ENCODE peak calls at places on chromosomes 11 and 22, in five cellular contexts. One of them, this sample, is unnamed.
A peak's percentile ranks its signal among the peaks of the same experiment; 100 is the strongest.

GRCh38 chr11:48024635-48025071 is 44.3 kb downstream of the PTPRJ start:
- DNase-seq in GM23338: no peak
- DNase-seq in NB4: no peak
- DNase-seq in choroid plexus epithelial cell: no peak
- DNase-seq in lung: no peak
- DNase-seq in this sample: no peak

GRCh38 chr11:34603129-34604001 is 17.5 kb upstream of the EHF start:
- DNase-seq in GM23338: no peak
- DNase-seq in NB4: no peak
- DNase-seq in choroid plexus epithelial cell: no peak
- DNase-seq in lung: no peak
- DNase-seq in this sample: no peak

GRCh38 chr11:43327987-43328386 is 16.2 kb downstream of the API5 start:
- DNase-seq in GM23338: no peak
- DNase-seq in NB4: no peak
- DNase-seq in choroid plexus epithelial cell: peak; percentile 96
- DNase-seq in lung: no peak
- DNase-seq in this sample: peak; percentile 96

GRCh38 chr11:18669629-18670162 is 28.9 kb upstream of the TMEM86A start:
- DNase-seq in GM23338: peak; percentile 17
- DNase-seq in NB4: no peak
- DNase-seq in choroid plexus epithelial cell: no peak
- DNase-seq in lung: no peak
- DNase-seq in this sample: no peak

GRCh38 chr22:47221840-47222615 is 459.6 kb downstream of the TBC1D22A start:
- DNase-seq in GM23338: no peak
- DNase-seq in NB4: no peak
- DNase-seq in choroid plexus epithelial cell: no peak
- DNase-seq in lung: peak; percentile 19
- DNase-seq in this sample: no peak

GRCh38 chr22:30344447-30345200 is 12.1 kb downstream of the SF3A1 start:
- DNase-seq in GM23338: no peak
- DNase-seq in NB4: no peak
- DNase-seq in choroid plexus epithelial cell: no peak
- DNase-seq in lung: no peak
- DNase-seq in this sample: no peak

GRCh38 chr11:11262171-11262920 is 90.7 kb downstream of the CSNK2A3 start:
- DNase-seq in GM23338: no peak
- DNase-seq in NB4: no peak
- DNase-seq in choroid plexus epithelial cell: no peak
- DNase-seq in lung: no peak
- DNase-seq in this sample: no peak

GRCh38 chr22:39139933-39140332 is 12.5 kb downstream of the CBX7 start:
- DNase-seq in GM23338: no peak
- DNase-seq in NB4: no peak
- DNase-seq in choroid plexus epithelial cell: no peak
- DNase-seq in lung: no peak
- DNase-seq in this sample: no peak

GRCh38 chr11:28542556-28542955 is 434.4 kb downstream of the METTL15 start:
- DNase-seq in GM23338: no peak
- DNase-seq in NB4: no peak
- DNase-seq in choroid plexus epithelial cell: no peak
- DNase-seq in lung: no peak
- DNase-seq in this sample: peak; percentile 25

GRCh38 chr11:43868852-43869567 is 11.6 kb upstream of the ALKBH3 start:
- DNase-seq in GM23338: no peak
- DNase-seq in NB4: peak; percentile 95
- DNase-seq in choroid plexus epithelial cell: peak; percentile 91
- DNase-seq in lung: no peak
- DNase-seq in this sample: peak; percentile 85

GRCh38 chr11:118061401-118062125 is 15.3 kb upstream of the TMPRSS4 start:
- DNase-seq in GM23338: no peak
- DNase-seq in NB4: no peak
- DNase-seq in choroid plexus epithelial cell: no peak
- DNase-seq in lung: no peak
- DNase-seq in this sample: no peak

GRCh38 chr11:47352556-47352955 is at the start of gene MYBPC3:
- DNase-seq in GM23338: no peak
- DNase-seq in NB4: no peak
- DNase-seq in choroid plexus epithelial cell: no peak
- DNase-seq in lung: no peak
- DNase-seq in this sample: no peak

GRCh38 chr11:67697846-67698245 is 23.4 kb upstream of the ALDH3B2 start:
- DNase-seq in GM23338: no peak
- DNase-seq in NB4: no peak
- DNase-seq in choroid plexus epithelial cell: no peak
- DNase-seq in lung: no peak
- DNase-seq in this sample: no peak

GRCh38 chr11:65791719-65792213 is 4.9 kb downstream of the OVOL1 start:
- DNase-seq in GM23338: no peak
- DNase-seq in NB4: no peak
- DNase-seq in choroid plexus epithelial cell: no peak
- DNase-seq in lung: no peak
- DNase-seq in this sample: peak; percentile 57

GRCh38 chr11:69335461-69336386 is 41.8 kb downstream of the MYEOV start:
- DNase-seq in GM23338: no peak
- DNase-seq in NB4: no peak
- DNase-seq in choroid plexus epithelial cell: no peak
- DNase-seq in lung: no peak
- DNase-seq in this sample: no peak

GRCh38 chr11:465896-466538 is 15.9 kb downstream of the PTDSS2 start:
- DNase-seq in GM23338: peak; percentile 37
- DNase-seq in NB4: no peak
- DNase-seq in choroid plexus epithelial cell: no peak
- DNase-seq in lung: no peak
- DNase-seq in this sample: peak; percentile 76

GRCh38 chr11:66550887-66551286 is 4.2 kb downstream of the ACTN3 start:
- DNase-seq in GM23338: no peak
- DNase-seq in NB4: no peak
- DNase-seq in choroid plexus epithelial cell: no peak
- DNase-seq in lung: no peak
- DNase-seq in this sample: no peak

GRCh38 chr11:123357353-123357989 is 72.6 kb upstream of the GRAMD1B start:
- DNase-seq in GM23338: peak; percentile 11
- DNase-seq in NB4: no peak
- DNase-seq in choroid plexus epithelial cell: no peak
- DNase-seq in lung: no peak
- DNase-seq in this sample: no peak

GRCh38 chr22:24559471-24559870 is 3.7 kb downstream of the SNRPD3 start:
- DNase-seq in GM23338: no peak
- DNase-seq in NB4: no peak
- DNase-seq in choroid plexus epithelial cell: no peak
- DNase-seq in lung: no peak
- DNase-seq in this sample: no peak

GRCh38 chr11:44542372-44542771 is 23.1 kb upstream of the CD82 start:
- DNase-seq in GM23338: no peak
- DNase-seq in NB4: no peak
- DNase-seq in choroid plexus epithelial cell: no peak
- DNase-seq in lung: no peak
- DNase-seq in this sample: no peak

GRCh38 chr11:72328366-72329224 is 84.6 kb upstream of the PHOX2A start:
- DNase-seq in GM23338: peak; percentile 15
- DNase-seq in NB4: no peak
- DNase-seq in choroid plexus epithelial cell: peak; percentile 57
- DNase-seq in lung: no peak
- DNase-seq in this sample: peak; percentile 5

GRCh38 chr11:35340715-35341114 is 78.6 kb downstream of the SLC1A2 start:
- DNase-seq in GM23338: no peak
- DNase-seq in NB4: no peak
- DNase-seq in choroid plexus epithelial cell: no peak
- DNase-seq in lung: no peak
- DNase-seq in this sample: no peak

GRCh38 chr22:39363751-39364484 is 14.1 kb downstream of the SYNGR1 start:
- DNase-seq in GM23338: no peak
- DNase-seq in NB4: no peak
- DNase-seq in choroid plexus epithelial cell: no peak
- DNase-seq in lung: no peak
- DNase-seq in this sample: no peak

GRCh38 chr11:1644601-1645356 is 15.2 kb downstream of the KRTAP5-5 start:
- DNase-seq in GM23338: no peak
- DNase-seq in NB4: no peak
- DNase-seq in choroid plexus epithelial cell: no peak
- DNase-seq in lung: no peak
- DNase-seq in this sample: no peak

GRCh38 chr11:67379061-67380058 is 6.0 kb upstream of the CLCF1 start:
- DNase-seq in GM23338: no peak
- DNase-seq in NB4: no peak
- DNase-seq in choroid plexus epithelial cell: peak; percentile 47
- DNase-seq in lung: no peak
- DNase-seq in this sample: peak; percentile 74

GRCh38 chr11:17077240-17077519 is 287 bp downstream of the RPS13 start:
- DNase-seq in GM23338: no peak
- DNase-seq in NB4: no peak
- DNase-seq in choroid plexus epithelial cell: peak; percentile 29
- DNase-seq in lung: no peak
- DNase-seq in this sample: no peak

GRCh38 chr11:3626250-3626960 is 15.4 kb downstream of the ART5 start:
- DNase-seq in GM23338: peak; percentile 41
- DNase-seq in NB4: no peak
- DNase-seq in choroid plexus epithelial cell: no peak
- DNase-seq in lung: peak; percentile 42
- DNase-seq in this sample: no peak

GRCh38 chr11:101129203-101129943 is at the start of gene PGR:
- DNase-seq in GM23338: peak; percentile 55
- DNase-seq in NB4: no peak
- DNase-seq in choroid plexus epithelial cell: no peak
- DNase-seq in lung: peak; percentile 49
- DNase-seq in this sample: no peak

DNA sequence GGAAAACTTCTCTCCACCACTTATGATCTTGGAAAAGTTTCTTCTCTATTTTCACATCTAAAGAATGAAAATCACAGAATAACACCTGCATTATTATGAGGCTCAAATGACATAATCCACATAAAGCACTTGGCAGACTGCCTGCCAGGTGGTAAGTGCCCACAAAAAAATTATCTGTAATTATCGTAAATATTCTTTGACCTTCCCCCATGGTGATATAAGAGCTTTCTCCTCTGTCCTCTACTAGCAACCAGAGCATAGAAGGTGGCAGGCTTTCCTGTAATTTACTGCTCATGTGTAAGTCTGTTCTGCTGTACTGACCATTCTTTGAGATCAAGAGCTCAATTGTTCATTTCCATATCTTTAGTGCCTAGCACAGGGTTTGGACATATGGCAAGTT is 51.7 kb upstream of the EED start:
- DNase-seq in GM23338: no peak
- DNase-seq in NB4: no peak
- DNase-seq in choroid plexus epithelial cell: no peak
- DNase-seq in lung: no peak
- DNase-seq in this sample: no peak
- H3K4me3 ChIP-seq in GM23338: peak overlapping the region; percentile 14
- H3K4me3 ChIP-seq in NB4: peak overlapping the region; percentile 54
- H3K4me3 ChIP-seq in choroid plexus epithelial cell: no peak overlapping the region
- H3K4me3 ChIP-seq in lung: no peak overlapping the region
- H3K4me3 ChIP-seq in this sample: no peak overlapping the region

GRCh38 chr22:40511604-40512003 is 124.9 kb downstream of the MRTFA start:
- DNase-seq in GM23338: no peak
- DNase-seq in NB4: no peak
- DNase-seq in choroid plexus epithelial cell: no peak
- DNase-seq in lung: no peak
- DNase-seq in this sample: no peak
- TF ChIP-seq CTCF in GM23338: no peak
- TF ChIP-seq CTCF in NB4: no peak
- TF ChIP-seq CTCF in choroid plexus epithelial cell: peak; percentile 20
- TF ChIP-seq CTCF in lung: no peak
- TF ChIP-seq CTCF in this sample: no peak

GRCh38 chr22:42282943-42283287 is 12.5 kb upstream of the TCF20 start:
- DNase-seq in GM23338: no peak
- DNase-seq in NB4: no peak
- DNase-seq in choroid plexus epithelial cell: no peak
- DNase-seq in lung: no peak
- DNase-seq in this sample: no peak
- H3K4me3 ChIP-seq in GM23338: peak overlapping the region; percentile 61
- H3K4me3 ChIP-seq in NB4: no peak overlapping the region
- H3K4me3 ChIP-seq in choroid plexus epithelial cell: no peak overlapping the region
- H3K4me3 ChIP-seq in lung: no peak overlapping the region
- H3K4me3 ChIP-seq in this sample: no peak overlapping the region

GRCh38 chr11:20131744-20132666 is 28.3 kb downstream of the DBX1 start:
- DNase-seq in GM23338: peak; percentile 88
- DNase-seq in NB4: peak; percentile 46
- DNase-seq in choroid plexus epithelial cell: peak; percentile 73
- DNase-seq in lung: peak; percentile 58
- DNase-seq in this sample: peak; percentile 63

GRCh38 chr11:20137637-20138036 is 22.6 kb downstream of the DBX1 start:
- DNase-seq in GM23338: no peak
- DNase-seq in NB4: no peak
- DNase-seq in choroid plexus epithelial cell: no peak
- DNase-seq in lung: no peak
- DNase-seq in this sample: no peak

GRCh38 chr11:20127671-20128527 is 32.4 kb downstream of the DBX1 start:
- DNase-seq in GM23338: peak; percentile 89
- DNase-seq in NB4: peak; percentile 64
- DNase-seq in choroid plexus epithelial cell: peak; percentile 83
- DNase-seq in lung: peak; percentile 69
- DNase-seq in this sample: peak; percentile 73

GRCh38 chr11:20134991-20135736 is 25.1 kb downstream of the DBX1 start:
- DNase-seq in GM23338: no peak
- DNase-seq in NB4: no peak
- DNase-seq in choroid plexus epithelial cell: no peak
- DNase-seq in lung: no peak
- DNase-seq in this sample: no peak

GRCh38 chr11:20132667-20133039 is 27.6 kb downstream of the DBX1 start:
- DNase-seq in GM23338: no peak
- DNase-seq in NB4: no peak
- DNase-seq in choroid plexus epithelial cell: no peak
- DNase-seq in lung: no peak
- DNase-seq in this sample: no peak
- TF ChIP-seq CTCF in GM23338: no peak
- TF ChIP-seq CTCF in NB4: no peak
- TF ChIP-seq CTCF in choroid plexus epithelial cell: no peak
- TF ChIP-seq CTCF in lung: no peak
- TF ChIP-seq CTCF in this sample: no peak

GRCh38 chr11:61691378-61692156 is 11.4 kb downstream of the DAGLA start:
- DNase-seq in GM23338: peak; percentile 54
- DNase-seq in NB4: no peak
- DNase-seq in choroid plexus epithelial cell: no peak
- DNase-seq in lung: no peak
- DNase-seq in this sample: no peak

GRCh38 chr11:61689164-61689496 is 8.9 kb downstream of the DAGLA start:
- DNase-seq in GM23338: no peak
- DNase-seq in NB4: no peak
- DNase-seq in choroid plexus epithelial cell: no peak
- DNase-seq in lung: no peak
- DNase-seq in this sample: no peak

GRCh38 chr11:61688368-61689163 is 8.4 kb downstream of the DAGLA start:
- DNase-seq in GM23338: no peak
- DNase-seq in NB4: no peak
- DNase-seq in choroid plexus epithelial cell: no peak
- DNase-seq in lung: peak; percentile 54
- DNase-seq in this sample: no peak

GRCh38 chr11:61693897-61694840 is 14.0 kb downstream of the DAGLA start:
- DNase-seq in GM23338: no peak
- DNase-seq in NB4: no peak
- DNase-seq in choroid plexus epithelial cell: no peak
- DNase-seq in lung: no peak
- DNase-seq in this sample: no peak

GRCh38 chr11:61690706-61691377 is 10.7 kb downstream of the DAGLA start:
- DNase-seq in GM23338: no peak
- DNase-seq in NB4: no peak
- DNase-seq in choroid plexus epithelial cell: no peak
- DNase-seq in lung: no peak
- DNase-seq in this sample: no peak
- H3K4me3 ChIP-seq in GM23338: no peak overlapping the region
- H3K4me3 ChIP-seq in NB4: no peak overlapping the region
- H3K4me3 ChIP-seq in choroid plexus epithelial cell: no peak overlapping the region
- H3K4me3 ChIP-seq in lung: no peak overlapping the region
- H3K4me3 ChIP-seq in this sample: no peak overlapping the region

This sample was measured in epithelial cell of esophagus.